ENCODE peak calls at places on chromosomes 13 and 19, in six cellular contexts. One of them, this sample, is unnamed.

GRCh38 chr13:33649212-33649917 is 168.6 kb upstream of the RFC3 start:
- DNase-seq in nephron progenitor cell: no peak
- DNase-seq in T-helper 17 cell: no peak
- DNase-seq in stimulated activated naive CD8-positive, alpha-beta T cell treated with anti-CD3 and anti-CD28 coated beads, Interleukin-15, Interleukin-2, amounts not matched to agents 100 U/mL and 50 U/mL, for 24 hours: no peak
- DNase-seq in left ventricle myocardium inferior: no peak
- DNase-seq in frontal cortex: no peak
- DNase-seq in this sample: no peak

GRCh38 chr13:113064534-113065405 is 40.8 kb upstream of the F7 start:
- DNase-seq in nephron progenitor cell: no peak
- DNase-seq in T-helper 17 cell: no peak
- DNase-seq in stimulated activated naive CD8-positive, alpha-beta T cell treated with anti-CD3 and anti-CD28 coated beads, Interleukin-15, Interleukin-2, amounts not matched to agents 100 U/mL and 50 U/mL, for 24 hours: no peak
- DNase-seq in left ventricle myocardium inferior: no peak
- DNase-seq in frontal cortex: no peak
- DNase-seq in this sample: no peak

GRCh38 chr13:19184176-19184575 is 2.6 kb upstream of the TUBA3C start:
- DNase-seq in nephron progenitor cell: no peak
- DNase-seq in T-helper 17 cell: no peak
- DNase-seq in stimulated activated naive CD8-positive, alpha-beta T cell treated with anti-CD3 and anti-CD28 coated beads, Interleukin-15, Interleukin-2, amounts not matched to agents 100 U/mL and 50 U/mL, for 24 hours: no peak
- DNase-seq in left ventricle myocardium inferior: no peak
- DNase-seq in frontal cortex: no peak
- DNase-seq in this sample: no peak

GRCh38 chr19:56476671-56477428 is at the start of gene ZNF667:
- DNase-seq in nephron progenitor cell: no peak
- DNase-seq in T-helper 17 cell: no peak
- DNase-seq in stimulated activated naive CD8-positive, alpha-beta T cell treated with anti-CD3 and anti-CD28 coated beads, Interleukin-15, Interleukin-2, amounts not matched to agents 100 U/mL and 50 U/mL, for 24 hours: peak
- DNase-seq in left ventricle myocardium inferior: peak
- DNase-seq in frontal cortex: peak
- DNase-seq in this sample: no peak

GRCh38 chr19:14147797-14148605 is 11.6 kb upstream of the ASF1B start:
- DNase-seq in nephron progenitor cell: peak
- DNase-seq in T-helper 17 cell: peak
- DNase-seq in stimulated activated naive CD8-positive, alpha-beta T cell treated with anti-CD3 and anti-CD28 coated beads, Interleukin-15, Interleukin-2, amounts not matched to agents 100 U/mL and 50 U/mL, for 24 hours: peak
- DNase-seq in left ventricle myocardium inferior: peak
- DNase-seq in frontal cortex: peak
- DNase-seq in this sample: no peak

GRCh38 chr19:46697142-46697960 is 19.6 kb downstream of the PRKD2 start:
- DNase-seq in nephron progenitor cell: peak
- DNase-seq in T-helper 17 cell: no peak
- DNase-seq in stimulated activated naive CD8-positive, alpha-beta T cell treated with anti-CD3 and anti-CD28 coated beads, Interleukin-15, Interleukin-2, amounts not matched to agents 100 U/mL and 50 U/mL, for 24 hours: peak
- DNase-seq in left ventricle myocardium inferior: peak
- DNase-seq in frontal cortex: peak
- DNase-seq in this sample: no peak

GRCh38 chr19:58558066-58558622 is at the start of gene UBE2M:
- DNase-seq in nephron progenitor cell: peak
- DNase-seq in T-helper 17 cell: peak
- DNase-seq in stimulated activated naive CD8-positive, alpha-beta T cell treated with anti-CD3 and anti-CD28 coated beads, Interleukin-15, Interleukin-2, amounts not matched to agents 100 U/mL and 50 U/mL, for 24 hours: no peak
- DNase-seq in left ventricle myocardium inferior: peak
- DNase-seq in frontal cortex: no peak
- DNase-seq in this sample: no peak

GRCh38 chr13:106052200-106052767 is 483.2 kb downstream of the EFNB2 start:
- DNase-seq in nephron progenitor cell: no peak
- DNase-seq in T-helper 17 cell: no peak
- DNase-seq in stimulated activated naive CD8-positive, alpha-beta T cell treated with anti-CD3 and anti-CD28 coated beads, Interleukin-15, Interleukin-2, amounts not matched to agents 100 U/mL and 50 U/mL, for 24 hours: no peak
- DNase-seq in left ventricle myocardium inferior: no peak
- DNase-seq in frontal cortex: no peak
- DNase-seq in this sample: no peak

GRCh38 chr19:1089891-1090290 is 5.3 kb downstream of the POLR2E start:
- DNase-seq in nephron progenitor cell: no peak
- DNase-seq in T-helper 17 cell: no peak
- DNase-seq in stimulated activated naive CD8-positive, alpha-beta T cell treated with anti-CD3 and anti-CD28 coated beads, Interleukin-15, Interleukin-2, amounts not matched to agents 100 U/mL and 50 U/mL, for 24 hours: peak
- DNase-seq in left ventricle myocardium inferior: no peak
- DNase-seq in frontal cortex: no peak
- DNase-seq in this sample: no peak

GRCh38 chr13:111013196-111013595 is 98.3 kb upstream of the ANKRD10 start:
- DNase-seq in nephron progenitor cell: no peak
- DNase-seq in T-helper 17 cell: no peak
- DNase-seq in stimulated activated naive CD8-positive, alpha-beta T cell treated with anti-CD3 and anti-CD28 coated beads, Interleukin-15, Interleukin-2, amounts not matched to agents 100 U/mL and 50 U/mL, for 24 hours: no peak
- DNase-seq in left ventricle myocardium inferior: no peak
- DNase-seq in frontal cortex: no peak
- DNase-seq in this sample: no peak

GRCh38 chr19:51325161-51325979 is 13.9 kb downstream of the IGLON5 start:
- DNase-seq in nephron progenitor cell: no peak
- DNase-seq in T-helper 17 cell: no peak
- DNase-seq in stimulated activated naive CD8-positive, alpha-beta T cell treated with anti-CD3 and anti-CD28 coated beads, Interleukin-15, Interleukin-2, amounts not matched to agents 100 U/mL and 50 U/mL, for 24 hours: peak
- DNase-seq in left ventricle myocardium inferior: no peak
- DNase-seq in frontal cortex: no peak
- DNase-seq in this sample: no peak

GRCh38 chr13:32136716-32137115 is 105.1 kb downstream of the FRY start:
- DNase-seq in nephron progenitor cell: no peak
- DNase-seq in T-helper 17 cell: no peak
- DNase-seq in stimulated activated naive CD8-positive, alpha-beta T cell treated with anti-CD3 and anti-CD28 coated beads, Interleukin-15, Interleukin-2, amounts not matched to agents 100 U/mL and 50 U/mL, for 24 hours: no peak
- DNase-seq in left ventricle myocardium inferior: no peak
- DNase-seq in frontal cortex: no peak
- DNase-seq in this sample: no peak

GRCh38 chr13:51826606-51827005 is 18.4 kb downstream of the TMEM272 start:
- DNase-seq in nephron progenitor cell: no peak
- DNase-seq in T-helper 17 cell: no peak
- DNase-seq in stimulated activated naive CD8-positive, alpha-beta T cell treated with anti-CD3 and anti-CD28 coated beads, Interleukin-15, Interleukin-2, amounts not matched to agents 100 U/mL and 50 U/mL, for 24 hours: no peak
- DNase-seq in left ventricle myocardium inferior: peak
- DNase-seq in frontal cortex: no peak
- DNase-seq in this sample: no peak

GRCh38 chr13:100665403-100665802 is 9.2 kb downstream of the TMTC4 start:
- DNase-seq in nephron progenitor cell: no peak
- DNase-seq in T-helper 17 cell: no peak
- DNase-seq in stimulated activated naive CD8-positive, alpha-beta T cell treated with anti-CD3 and anti-CD28 coated beads, Interleukin-15, Interleukin-2, amounts not matched to agents 100 U/mL and 50 U/mL, for 24 hours: no peak
- DNase-seq in left ventricle myocardium inferior: no peak
- DNase-seq in frontal cortex: no peak
- DNase-seq in this sample: no peak

GRCh38 chr13:112506046-112506445 is 81.9 kb downstream of the TUBGCP3 start:
- DNase-seq in nephron progenitor cell: no peak
- DNase-seq in T-helper 17 cell: no peak
- DNase-seq in stimulated activated naive CD8-positive, alpha-beta T cell treated with anti-CD3 and anti-CD28 coated beads, Interleukin-15, Interleukin-2, amounts not matched to agents 100 U/mL and 50 U/mL, for 24 hours: no peak
- DNase-seq in left ventricle myocardium inferior: no peak
- DNase-seq in frontal cortex: no peak
- DNase-seq in this sample: no peak

GRCh38 chr13:23928985-23929384 is 31.7 kb upstream of the C1QTNF9B start:
- DNase-seq in nephron progenitor cell: no peak
- DNase-seq in T-helper 17 cell: no peak
- DNase-seq in stimulated activated naive CD8-positive, alpha-beta T cell treated with anti-CD3 and anti-CD28 coated beads, Interleukin-15, Interleukin-2, amounts not matched to agents 100 U/mL and 50 U/mL, for 24 hours: no peak
- DNase-seq in left ventricle myocardium inferior: no peak
- DNase-seq in frontal cortex: no peak
- DNase-seq in this sample: no peak

GRCh38 chr13:81078048-81078447 is 737.1 kb upstream of the SPRY2 start:
- DNase-seq in nephron progenitor cell: no peak
- DNase-seq in T-helper 17 cell: no peak
- DNase-seq in stimulated activated naive CD8-positive, alpha-beta T cell treated with anti-CD3 and anti-CD28 coated beads, Interleukin-15, Interleukin-2, amounts not matched to agents 100 U/mL and 50 U/mL, for 24 hours: no peak
- DNase-seq in left ventricle myocardium inferior: no peak
- DNase-seq in frontal cortex: no peak
- DNase-seq in this sample: no peak

GRCh38 chr13:113643593-113643992 is 14.4 kb downstream of the ATP4B start:
- DNase-seq in nephron progenitor cell: no peak
- DNase-seq in T-helper 17 cell: no peak
- DNase-seq in stimulated activated naive CD8-positive, alpha-beta T cell treated with anti-CD3 and anti-CD28 coated beads, Interleukin-15, Interleukin-2, amounts not matched to agents 100 U/mL and 50 U/mL, for 24 hours: no peak
- DNase-seq in left ventricle myocardium inferior: no peak
- DNase-seq in frontal cortex: no peak
- DNase-seq in this sample: no peak

GRCh38 chr13:24274452-24274971 is 34.9 kb upstream of the C1QTNF9 start:
- DNase-seq in nephron progenitor cell: no peak
- DNase-seq in T-helper 17 cell: peak
- DNase-seq in stimulated activated naive CD8-positive, alpha-beta T cell treated with anti-CD3 and anti-CD28 coated beads, Interleukin-15, Interleukin-2, amounts not matched to agents 100 U/mL and 50 U/mL, for 24 hours: peak
- DNase-seq in left ventricle myocardium inferior: peak
- DNase-seq in frontal cortex: no peak
- DNase-seq in this sample: peak

This sample was measured in activated gamma-delta T cell.